ENCODE peak calls at places on chromosome 9, in nine cellular contexts. F is HT1080; O is activated T-helper 1 cell treated with Interleukin-2 at 50 U/mL for 16 hours; D is CD4-positive, alpha-beta T cell; K is GM13977; I is HuH-7.5; L is activated CD4-positive, alpha-beta T cell treated with anti-CD3 and anti-CD28 coated beads for 36 hours; T is K562; E is stimulated activated naive CD4-positive, alpha-beta T cell. Q is an unnamed sample.

GRCh38 chr9:131585375-131585774 is 40.1 kb downstream of the PRRT1B start:
- DNase-seq in F (peak; percentile 37), O (peak; percentile 42), D (no peak), K (no peak), I (no peak), L (peak; percentile 69), T (no peak), E (peak; percentile 49), Q (no peak)

GRCh38 chr9:76333964-76334363 is 60.3 kb downstream of the RFK start:
- DNase-seq in F (no peak), O (no peak), D (no peak), K (no peak), I (no peak), L (no peak), T (no peak), E (no peak), Q (no peak)

GRCh38 chr9:73916016-73916673 is 581.0 kb upstream of the RORB start:
- DNase-seq in F (peak; percentile 27), O (no peak), D (no peak), K (no peak), I (peak; percentile 4), L (no peak), T (peak; percentile 4), E (no peak), Q (no peak)

GRCh38 chr9:38346811-38347735 is 45.4 kb upstream of the ALDH1B1 start:
- DNase-seq in F (no peak), O (no peak), D (no peak), K (no peak), I (no peak), L (no peak), T (no peak), E (no peak), Q (no peak)

GRCh38 chr9:91898451-91899433 is 51.3 kb downstream of the ROR2 start:
- DNase-seq in F (peak; percentile 37), O (no peak), D (no peak), K (no peak), I (no peak), L (no peak), T (peak; percentile 79), E (no peak), Q (no peak)

GRCh38 chr9:137721479-137721878 is 102.7 kb downstream of the EHMT1 start:
- DNase-seq in F (no peak), O (no peak), D (no peak), K (no peak), I (no peak), L (peak; percentile 70), T (no peak), E (no peak), Q (no peak)

GRCh38 chr9:132099741-132100407 is 20.2 kb upstream of the MED27 start:
- DNase-seq in F (peak; percentile 77), O (no peak), D (no peak), K (no peak), I (no peak), L (no peak), T (no peak), E (no peak), Q (no peak)

GRCh38 chr9:121860744-121861143 is 209.3 kb downstream of the DAB2IP start:
- DNase-seq in F (no peak), O (no peak), D (no peak), K (no peak), I (no peak), L (no peak), T (no peak), E (no peak), Q (no peak)

GRCh38 chr9:89759563-89759962 is 154.8 kb downstream of the GADD45G start:
- DNase-seq in F (no peak), O (no peak), D (no peak), K (no peak), I (peak; percentile 29), L (no peak), T (no peak), E (no peak), Q (no peak)

GRCh38 chr9:76916231-76916630 is 10.3 kb upstream of the PRUNE2 start:
- DNase-seq in F (no peak), O (no peak), D (no peak), K (no peak), I (no peak), L (no peak), T (no peak), E (no peak), Q (no peak)

GRCh38 chr9:122562134-122562760 is 9.3 kb downstream of the OR1N2 start:
- DNase-seq in F (no peak), O (no peak), D (no peak), K (no peak), I (no peak), L (peak; percentile 7), T (no peak), E (no peak), Q (no peak)

GRCh38 chr9:38737246-38737645 is 17.3 kb upstream of the FAM240B start:
- DNase-seq in F (no peak), O (no peak), D (no peak), K (no peak), I (no peak), L (no peak), T (no peak), E (no peak), Q (no peak)

GRCh38 chr9:74458832-74459231 is 38.3 kb upstream of the RORB start:
- DNase-seq in F (peak; percentile 32), O (no peak), D (no peak), K (no peak), I (no peak), L (no peak), T (no peak), E (no peak), Q (no peak)

GRCh38 chr9:130366888-130367550 is 77.7 kb upstream of the ASS1 start:
- DNase-seq in F (no peak), O (no peak), D (no peak), K (no peak), I (no peak), L (no peak), T (no peak), E (no peak), Q (no peak)

GRCh38 chr9:33785914-33786313 is 9.4 kb upstream of the PRSS3 start:
- DNase-seq in F (no peak), O (no peak), D (no peak), K (no peak), I (no peak), L (no peak), T (peak; percentile 8), E (no peak), Q (no peak)

GRCh38 chr9:70614786-70615565 is 200.5 kb upstream of the KLF9 start:
- DNase-seq in F (no peak), O (no peak), D (no peak), K (no peak), I (no peak), L (no peak), T (no peak), E (no peak), Q (no peak)

GRCh38 chr9:130462685-130463084 is 17.9 kb downstream of the ASS1 start:
- DNase-seq in F (no peak), O (no peak), D (no peak), K (no peak), I (no peak), L (no peak), T (no peak), E (no peak), Q (no peak)

GRCh38 chr9:1969898-1970297 is 45.2 kb upstream of the SMARCA2 start:
- DNase-seq in F (no peak), O (no peak), D (no peak), K (no peak), I (no peak), L (no peak), T (no peak), E (no peak), Q (no peak)

GRCh38 chr9:130467371-130467770 is 22.6 kb downstream of the ASS1 start:
- DNase-seq in F (no peak), O (no peak), D (no peak), K (no peak), I (no peak), L (no peak), T (no peak), E (no peak), Q (no peak)

GRCh38 chr9:13815001-13815400 is 498.9 kb downstream of the NFIB start:
- DNase-seq in F (no peak), O (no peak), D (no peak), K (no peak), I (no peak), L (no peak), T (no peak), E (no peak), Q (no peak)

GRCh38 chr9:93810028-93810971 is 144.9 kb downstream of the BARX1 start:
- DNase-seq in F (no peak), O (no peak), D (peak; percentile 19), K (peak; percentile 11), I (no peak), L (no peak), T (peak; percentile 38), E (no peak), Q (peak; percentile 6)

GRCh38 chr9:127519301-127520166 is 68.2 kb downstream of the LRSAM1 start:
- DNase-seq in F (peak; percentile 100), O (no peak), D (no peak), K (peak; percentile 71), I (no peak), L (peak; percentile 72), T (no peak), E (no peak), Q (peak; percentile 69)